ENCODE peak calls at places on chromosomes 1 and 21, in five cellular contexts. A is anterior cingulate cortex; N is HEK293T; S is vagina; Y is activated naive CD4-positive, alpha-beta T cell. U is an unnamed sample.

GRCh38 chr1:165542647-165543046 is 1.2 kb upstream of the LRRC52 start:
- DNase-seq in A (no peak), N (no peak), S (no peak), Y (no peak), U (no peak)

GRCh38 chr1:2528016-2528415 is 1.6 kb upstream of the PANK4 start:
- DNase-seq in A (peak; percentile 77), N (no peak), S (no peak), Y (no peak), U (no peak)

GRCh38 chr1:81808760-81809159 is 8.0 kb downstream of the ADGRL2 start:
- DNase-seq in A (no peak), N (peak; percentile 65), S (no peak), Y (no peak), U (no peak)

GRCh38 chr1:235399661-235400060 is 32.4 kb downstream of the TBCE start:
- DNase-seq in A (no peak), N (no peak), S (no peak), Y (no peak), U (no peak)

GRCh38 chr1:162357681-162358266 is 18.9 kb downstream of the SPATA46 start:
- DNase-seq in A (no peak), N (peak; percentile 73), S (no peak), Y (no peak), U (no peak)

GRCh38 chr1:53734650-53735211 is 4.2 kb downstream of the GLIS1 start:
- DNase-seq in A (no peak), N (no peak), S (no peak), Y (no peak), U (no peak)

GRCh38 chr1:232868793-232869491 is 63.7 kb downstream of the MAP10 start:
- DNase-seq in A (no peak), N (no peak), S (no peak), Y (no peak), U (no peak)

GRCh38 chr1:41722184-41722583 is 196.5 kb downstream of the HIVEP3 start:
- DNase-seq in A (no peak), N (no peak), S (no peak), Y (no peak), U (no peak)

GRCh38 chr1:33269621-33270020 is 13.3 kb downstream of the ZNF362 start:
- DNase-seq in A (no peak), N (no peak), S (no peak), Y (no peak), U (no peak)

GRCh38 chr1:56803561-56804156 is 15.5 kb downstream of the FYB2 start:
- DNase-seq in A (no peak), N (peak; percentile 79), S (no peak), Y (no peak), U (peak; percentile 4)

GRCh38 chr1:224507771-224508523 is 73.3 kb upstream of the WDR26 start:
- DNase-seq in A (no peak), N (no peak), S (no peak), Y (no peak), U (no peak)

GRCh38 chr21:45499201-45499750 is 43.0 kb downstream of the SLC19A1 start:
- DNase-seq in A (no peak), N (no peak), S (no peak), Y (no peak), U (no peak)

U was measured in hypothalamus.